ENCODE peak calls at places on chromosomes 6 and 20, in four cellular contexts. One of them, this sample, is unnamed.
A peak's percentile ranks its signal among the peaks of the same experiment; 100 is the strongest.

GRCh38 chr6:37557645-37558114 is 58.0 kb upstream of the CCDC167 start:
- DNase-seq in epithelial cell of esophagus: no peak
- DNase-seq in AG04450: no peak
- DNase-seq in BE2C: peak; percentile 40
- DNase-seq in this sample: no peak

GRCh38 chr6:156849806-156850205 is 72.6 kb downstream of the ARID1B start:
- DNase-seq in epithelial cell of esophagus: no peak
- DNase-seq in AG04450: no peak
- DNase-seq in BE2C: no peak
- DNase-seq in this sample: no peak

GRCh38 chr6:106536357-106536756 is 92.9 kb downstream of the RTN4IP1 start:
- DNase-seq in epithelial cell of esophagus: no peak
- DNase-seq in AG04450: no peak
- DNase-seq in BE2C: no peak
- DNase-seq in this sample: no peak

GRCh38 chr20:41664584-41664983 is 46.4 kb upstream of the CHD6 start:
- DNase-seq in epithelial cell of esophagus: no peak
- DNase-seq in AG04450: no peak
- DNase-seq in BE2C: peak; percentile 21
- DNase-seq in this sample: no peak

GRCh38 chr6:128519931-128520435 is 416 bp downstream of the PTPRK start:
- DNase-seq in epithelial cell of esophagus: peak; percentile 73
- DNase-seq in AG04450: no peak
- DNase-seq in BE2C: no peak
- DNase-seq in this sample: no peak

GRCh38 chr20:40690836-40691565 is 2.0 kb upstream of the MAFB start:
- DNase-seq in epithelial cell of esophagus: no peak
- DNase-seq in AG04450: no peak
- DNase-seq in BE2C: no peak
- DNase-seq in this sample: no peak

GRCh38 chr6:36968266-36968977 is 13.9 kb downstream of the PI16 start:
- DNase-seq in epithelial cell of esophagus: peak; percentile 71
- DNase-seq in AG04450: no peak
- DNase-seq in BE2C: no peak
- DNase-seq in this sample: no peak

GRCh38 chr6:127951172-127951995 is 50.5 kb upstream of the THEMIS start:
- DNase-seq in epithelial cell of esophagus: no peak
- DNase-seq in AG04450: no peak
- DNase-seq in BE2C: no peak
- DNase-seq in this sample: no peak

GRCh38 chr20:55174172-55174571 is 698.8 kb downstream of the DOK5 start:
- DNase-seq in epithelial cell of esophagus: peak; percentile 24
- DNase-seq in AG04450: no peak
- DNase-seq in BE2C: no peak
- DNase-seq in this sample: no peak

GRCh38 chr20:4369798-4370124 is 351.9 kb upstream of the PRND start:
- DNase-seq in epithelial cell of esophagus: peak; percentile 29
- DNase-seq in AG04450: no peak
- DNase-seq in BE2C: no peak
- DNase-seq in this sample: no peak

GRCh38 chr6:50007821-50008220 is 14.0 kb downstream of the DEFB110 start:
- DNase-seq in epithelial cell of esophagus: peak; percentile 69
- DNase-seq in AG04450: no peak
- DNase-seq in BE2C: no peak
- DNase-seq in this sample: peak; percentile 38

GRCh38 chr20:2276015-2276414 is 19.8 kb upstream of the TGM3 start:
- DNase-seq in epithelial cell of esophagus: peak; percentile 24
- DNase-seq in AG04450: no peak
- DNase-seq in BE2C: no peak
- DNase-seq in this sample: no peak

GRCh38 chr6:145836767-145837166 is 22.2 kb upstream of the FBXO30 start:
- DNase-seq in epithelial cell of esophagus: no peak
- DNase-seq in AG04450: no peak
- DNase-seq in BE2C: no peak
- DNase-seq in this sample: no peak

GRCh38 chr6:16519265-16520242 is 241.7 kb downstream of the ATXN1 start:
- DNase-seq in epithelial cell of esophagus: no peak
- DNase-seq in AG04450: no peak
- DNase-seq in BE2C: no peak
- DNase-seq in this sample: no peak

GRCh38 chr6:85364354-85364753 is 85.5 kb upstream of the NT5E start:
- DNase-seq in epithelial cell of esophagus: peak; percentile 93
- DNase-seq in AG04450: no peak
- DNase-seq in BE2C: no peak
- DNase-seq in this sample: peak; percentile 74

GRCh38 chr6:98054453-98054852 is 771.4 kb upstream of the MMS22L start:
- DNase-seq in epithelial cell of esophagus: peak; percentile 32
- DNase-seq in AG04450: no peak
- DNase-seq in BE2C: no peak
- DNase-seq in this sample: peak; percentile 35

GRCh38 chr20:63833776-63834544 is 2.9 kb upstream of the ZBTB46 start:
- DNase-seq in epithelial cell of esophagus: no peak
- DNase-seq in AG04450: peak; percentile 74
- DNase-seq in BE2C: no peak
- DNase-seq in this sample: peak; percentile 72

GRCh38 chr6:150025201-150025917 is at the start of gene RAET1L:
- DNase-seq in epithelial cell of esophagus: peak; percentile 92
- DNase-seq in AG04450: no peak
- DNase-seq in BE2C: no peak
- DNase-seq in this sample: peak; percentile 25

GRCh38 chr20:235891-236290 is 8.8 kb downstream of the DEFB129 start:
- DNase-seq in epithelial cell of esophagus: peak; percentile 79
- DNase-seq in AG04450: no peak
- DNase-seq in BE2C: no peak
- DNase-seq in this sample: peak; percentile 5

GRCh38 chr6:36627141-36627540 is 33.0 kb downstream of the SRSF3 start:
- DNase-seq in epithelial cell of esophagus: no peak
- DNase-seq in AG04450: no peak
- DNase-seq in BE2C: no peak
- DNase-seq in this sample: no peak

GRCh38 chr6:7257521-7258230 is 55.3 kb downstream of the SSR1 start:
- DNase-seq in epithelial cell of esophagus: no peak
- DNase-seq in AG04450: no peak
- DNase-seq in BE2C: no peak
- DNase-seq in this sample: no peak

GRCh38 chr6:82030761-82031160 is 216.8 kb downstream of the IBTK start:
- DNase-seq in epithelial cell of esophagus: peak; percentile 53
- DNase-seq in AG04450: no peak
- DNase-seq in BE2C: no peak
- DNase-seq in this sample: no peak

GRCh38 chr6:157040191-157040590 is 263.0 kb downstream of the ARID1B start:
- DNase-seq in epithelial cell of esophagus: no peak
- DNase-seq in AG04450: no peak
- DNase-seq in BE2C: no peak
- DNase-seq in this sample: no peak

GRCh38 chr6:22727709-22728108 is 158.3 kb downstream of the HDGFL1 start:
- DNase-seq in epithelial cell of esophagus: no peak
- DNase-seq in AG04450: peak; percentile 33
- DNase-seq in BE2C: no peak
- DNase-seq in this sample: no peak

GRCh38 chr6:3294921-3295871 is 36.4 kb downstream of the PSMG4 start:
- DNase-seq in epithelial cell of esophagus: no peak
- DNase-seq in AG04450: no peak
- DNase-seq in BE2C: peak; percentile 28
- DNase-seq in this sample: no peak

GRCh38 chr6:72657798-72658197 is 35.9 kb downstream of the KCNQ5 start:
- DNase-seq in epithelial cell of esophagus: no peak
- DNase-seq in AG04450: no peak
- DNase-seq in BE2C: no peak
- DNase-seq in this sample: peak; percentile 29

GRCh38 chr6:2531426-2532208 is 219.1 kb downstream of the MYLK4 start:
- DNase-seq in epithelial cell of esophagus: peak; percentile 95
- DNase-seq in AG04450: peak; percentile 78
- DNase-seq in BE2C: no peak
- DNase-seq in this sample: peak; percentile 94

GRCh38 chr6:142728367-142728766 is 216.6 kb downstream of the HIVEP2 start:
- DNase-seq in epithelial cell of esophagus: peak; percentile 80
- DNase-seq in AG04450: no peak
- DNase-seq in BE2C: no peak
- DNase-seq in this sample: no peak

GRCh38 chr6:170019259-170020040 is 268.0 kb downstream of the ERMARD start:
- DNase-seq in epithelial cell of esophagus: peak; percentile 51
- DNase-seq in AG04450: no peak
- DNase-seq in BE2C: no peak
- DNase-seq in this sample: no peak

GRCh38 chr6:39951716-39952115 is 17.5 kb upstream of the MOCS1 start:
- DNase-seq in epithelial cell of esophagus: no peak
- DNase-seq in AG04450: no peak
- DNase-seq in BE2C: no peak
- DNase-seq in this sample: no peak

GRCh38 chr6:47135772-47136171 is 93.6 kb upstream of the ADGRF1 start:
- DNase-seq in epithelial cell of esophagus: peak; percentile 98
- DNase-seq in AG04450: peak; percentile 75
- DNase-seq in BE2C: no peak
- DNase-seq in this sample: peak; percentile 91

GRCh38 chr6:135630789-135631376 is 133.3 kb upstream of the AHI1 start:
- DNase-seq in epithelial cell of esophagus: no peak
- DNase-seq in AG04450: no peak
- DNase-seq in BE2C: no peak
- DNase-seq in this sample: peak; percentile 16

GRCh38 chr20:30811896-30812671 is 445.4 kb upstream of the DEFB115 start:
- DNase-seq in epithelial cell of esophagus: peak; percentile 61
- DNase-seq in AG04450: no peak
- DNase-seq in BE2C: no peak
- DNase-seq in this sample: peak; percentile 59

DNA sequence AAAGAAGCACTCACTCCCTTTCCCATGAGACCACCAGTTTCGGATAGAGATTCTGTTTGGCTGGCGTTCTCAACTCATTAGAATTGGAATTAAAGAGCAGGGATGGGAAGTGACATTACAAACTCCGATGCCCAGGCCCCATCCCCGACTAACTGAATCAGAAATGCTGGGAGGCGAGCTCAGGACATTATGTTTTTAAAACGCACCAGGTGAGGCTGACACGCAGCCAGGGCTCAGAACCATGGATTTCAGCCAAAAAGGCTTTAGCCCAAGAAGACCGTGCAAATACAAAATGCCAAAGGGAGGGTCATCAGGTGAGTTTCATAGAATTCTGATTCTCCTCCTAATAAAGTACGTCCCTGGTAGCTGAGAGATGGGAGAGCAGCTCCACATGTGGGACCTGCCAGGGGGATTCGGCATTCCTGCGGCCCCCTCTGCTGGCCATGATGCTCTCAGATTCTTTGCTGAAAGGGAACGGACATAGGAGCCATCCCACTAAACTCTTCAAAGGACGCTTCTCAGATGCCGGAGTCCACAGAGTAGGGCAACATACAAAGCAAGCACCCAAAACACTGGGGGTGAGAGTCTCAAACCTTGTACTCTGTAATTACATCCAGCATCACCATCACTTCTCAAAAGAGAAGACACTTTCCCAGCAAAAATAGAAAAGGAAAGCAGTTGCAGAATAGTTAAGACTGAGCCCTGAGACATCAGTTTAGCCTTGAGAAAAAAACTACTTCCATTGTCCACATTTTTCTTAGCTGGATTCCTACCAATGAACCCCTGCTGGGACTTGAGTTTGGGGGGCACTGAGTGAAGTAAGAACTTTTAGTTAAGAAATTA is 205.2 kb downstream of the BMP7 start:
- DNase-seq in epithelial cell of esophagus: peak; percentile 13
- DNase-seq in AG04450: no peak
- DNase-seq in BE2C: peak; percentile 51
- DNase-seq in this sample: peak; percentile 62
- TF ChIP-seq CTCF in epithelial cell of esophagus: peak; percentile 25
- TF ChIP-seq CTCF in AG04450: peak; percentile 31
- TF ChIP-seq CTCF in BE2C: peak; percentile 60
- TF ChIP-seq CTCF in this sample: peak; percentile 71

GRCh38 chr6:42259286-42259685 is 41.6 kb upstream of the MRPS10 start:
- DNase-seq in epithelial cell of esophagus: no peak
- DNase-seq in AG04450: no peak
- DNase-seq in BE2C: no peak
- DNase-seq in this sample: no peak
- H3K4me3 ChIP-seq in epithelial cell of esophagus: no peak overlapping the region
- H3K4me3 ChIP-seq in AG04450: no peak overlapping the region
- H3K4me3 ChIP-seq in BE2C: no peak overlapping the region
- H3K4me3 ChIP-seq in this sample: no peak overlapping the region

DNA sequence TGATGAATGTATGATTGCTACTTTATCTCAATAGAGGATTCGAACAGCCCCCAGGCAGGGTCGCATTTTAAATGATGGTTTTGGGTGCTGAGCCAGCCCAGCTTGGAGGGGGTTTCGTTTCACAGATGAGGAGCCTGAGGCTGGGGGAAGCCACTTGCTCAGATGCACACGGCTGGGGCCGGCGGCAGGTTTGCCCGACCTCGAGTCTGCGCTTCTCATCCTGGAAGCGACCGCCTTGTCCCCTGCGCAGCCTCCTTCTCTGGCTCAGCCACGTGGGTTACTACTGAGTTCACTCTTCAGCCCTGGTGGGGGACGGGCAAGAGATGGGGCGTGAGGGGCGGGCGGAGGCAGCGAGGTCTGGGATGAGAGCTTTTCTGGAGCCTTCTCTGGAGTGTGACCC is 25.3 kb downstream of the NTSR1 start:
- DNase-seq in epithelial cell of esophagus: no peak
- DNase-seq in AG04450: no peak
- DNase-seq in BE2C: peak; percentile 12
- DNase-seq in this sample: no peak
- TF ChIP-seq CTCF in epithelial cell of esophagus: no peak
- TF ChIP-seq CTCF in AG04450: no peak
- TF ChIP-seq CTCF in BE2C: no peak
- TF ChIP-seq CTCF in this sample: no peak

GRCh38 chr20:53865905-53866786 is 204.2 kb downstream of the BCAS1 start:
- DNase-seq in epithelial cell of esophagus: peak; percentile 82
- DNase-seq in AG04450: peak; percentile 27
- DNase-seq in BE2C: peak; percentile 59
- DNase-seq in this sample: peak; percentile 65

GRCh38 chr20:53869466-53870258 is 200.7 kb downstream of the BCAS1 start:
- DNase-seq in epithelial cell of esophagus: peak; percentile 89
- DNase-seq in AG04450: no peak
- DNase-seq in BE2C: peak; percentile 77
- DNase-seq in this sample: peak; percentile 80

GRCh38 chr20:53866787-53867740 is 203.3 kb downstream of the BCAS1 start:
- DNase-seq in epithelial cell of esophagus: peak; percentile 26
- DNase-seq in AG04450: no peak
- DNase-seq in BE2C: no peak
- DNase-seq in this sample: peak; percentile 18

GRCh38 chr20:53870426-53871199 is 199.8 kb downstream of the BCAS1 start:
- DNase-seq in epithelial cell of esophagus: no peak
- DNase-seq in AG04450: no peak
- DNase-seq in BE2C: no peak
- DNase-seq in this sample: no peak

DNA sequence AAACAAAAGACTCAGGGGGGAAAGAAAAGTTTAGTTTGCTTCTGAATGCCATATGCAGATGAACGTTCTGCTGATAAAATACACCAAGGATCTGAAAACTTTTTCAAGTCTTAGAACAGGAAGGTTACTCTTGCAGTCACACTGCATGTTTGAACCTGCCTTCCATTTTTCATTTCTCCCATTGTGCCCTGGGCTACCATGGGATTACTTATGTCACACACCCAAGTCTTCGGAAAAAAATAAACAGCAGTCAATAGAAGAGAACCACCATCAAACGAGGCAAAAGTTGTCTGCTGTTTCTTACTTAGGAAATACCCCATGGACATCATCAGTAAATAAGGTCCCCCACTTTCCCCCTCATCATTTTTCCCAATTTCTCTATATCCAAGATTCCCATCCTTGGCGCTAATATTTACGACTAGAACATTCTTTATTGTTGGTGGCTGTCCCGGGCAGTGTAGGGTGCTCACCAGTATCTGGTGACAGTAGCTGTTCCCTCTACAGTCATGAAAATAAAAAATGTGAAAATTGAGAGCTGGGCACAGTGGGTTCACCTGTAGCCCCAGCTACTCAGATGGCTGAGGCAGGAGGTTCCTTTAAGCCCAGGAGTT is 202.5 kb downstream of the BCAS1 start:
- DNase-seq in epithelial cell of esophagus: peak; percentile 96
- DNase-seq in AG04450: no peak
- DNase-seq in BE2C: no peak
- DNase-seq in this sample: no peak
- H3K4me3 ChIP-seq in epithelial cell of esophagus: no peak overlapping the region
- H3K4me3 ChIP-seq in AG04450: no peak overlapping the region
- H3K4me3 ChIP-seq in BE2C: no peak overlapping the region
- H3K4me3 ChIP-seq in this sample: no peak overlapping the region

This sample was measured in astrocyte of the spinal cord.